ENCODE peak calls at places on chromosome 15, in five cellular contexts. One of them, this sample, is unnamed.

GRCh38 chr15:57306305-57306943 is 69.9 kb upstream of the CGNL1 start:
- DNase-seq in transverse colon: peak; percentile 92
- DNase-seq in GM23338: peak; percentile 96
- DNase-seq in activated CD8-positive, alpha-beta T cell treated with anti-CD3 and anti-CD28 coated beads for 36 hours: peak; percentile 89
- DNase-seq in HFFc6: peak; percentile 55
- DNase-seq in this sample: peak; percentile 83

GRCh38 chr15:83764201-83764839 is 110.4 kb downstream of the ADAMTSL3 start:
- DNase-seq in HFFc6: no peak
- DNase-seq in activated CD8-positive, alpha-beta T cell treated with anti-CD3 and anti-CD28 coated beads for 36 hours: no peak
- DNase-seq in transverse colon: no peak
- DNase-seq in GM23338: no peak
- DNase-seq in this sample: no peak

GRCh38 chr15:94125131-94125530 is 106.2 kb upstream of the MCTP2 start:
- DNase-seq in transverse colon: no peak
- DNase-seq in HFFc6: peak; percentile 54
- DNase-seq in GM23338: no peak
- DNase-seq in activated CD8-positive, alpha-beta T cell treated with anti-CD3 and anti-CD28 coated beads for 36 hours: no peak
- DNase-seq in this sample: no peak

GRCh38 chr15:69074011-69074842 is 59.7 kb downstream of the NOX5 start:
- DNase-seq in transverse colon: peak; percentile 75
- DNase-seq in activated CD8-positive, alpha-beta T cell treated with anti-CD3 and anti-CD28 coated beads for 36 hours: no peak
- DNase-seq in GM23338: peak; percentile 84
- DNase-seq in HFFc6: peak; percentile 24
- DNase-seq in this sample: no peak

GRCh38 chr15:65361708-65362459 is 15.9 kb downstream of the IGDCC3 start:
- DNase-seq in activated CD8-positive, alpha-beta T cell treated with anti-CD3 and anti-CD28 coated beads for 36 hours: no peak
- DNase-seq in transverse colon: no peak
- DNase-seq in GM23338: peak; percentile 81
- DNase-seq in HFFc6: no peak
- DNase-seq in this sample: no peak

GRCh38 chr15:69154684-69155083 is 5.8 kb upstream of the GLCE start:
- DNase-seq in HFFc6: peak; percentile 74
- DNase-seq in activated CD8-positive, alpha-beta T cell treated with anti-CD3 and anti-CD28 coated beads for 36 hours: no peak
- DNase-seq in GM23338: no peak
- DNase-seq in transverse colon: no peak
- DNase-seq in this sample: no peak

GRCh38 chr15:68408526-68408925 is 23.4 kb downstream of the ITGA11 start:
- DNase-seq in GM23338: no peak
- DNase-seq in activated CD8-positive, alpha-beta T cell treated with anti-CD3 and anti-CD28 coated beads for 36 hours: no peak
- DNase-seq in HFFc6: no peak
- DNase-seq in transverse colon: no peak
- DNase-seq in this sample: no peak

GRCh38 chr15:94381384-94381783 is 150.0 kb downstream of the MCTP2 start:
- DNase-seq in GM23338: no peak
- DNase-seq in activated CD8-positive, alpha-beta T cell treated with anti-CD3 and anti-CD28 coated beads for 36 hours: no peak
- DNase-seq in transverse colon: no peak
- DNase-seq in HFFc6: no peak
- DNase-seq in this sample: no peak

GRCh38 chr15:69389426-69389825 is 24.7 kb upstream of the KIF23 start:
- DNase-seq in activated CD8-positive, alpha-beta T cell treated with anti-CD3 and anti-CD28 coated beads for 36 hours: no peak
- DNase-seq in GM23338: no peak
- DNase-seq in transverse colon: no peak
- DNase-seq in HFFc6: no peak
- DNase-seq in this sample: no peak

GRCh38 chr15:77541421-77542181 is 91.1 kb downstream of the LINGO1 start:
- DNase-seq in HFFc6: no peak
- DNase-seq in transverse colon: no peak
- DNase-seq in activated CD8-positive, alpha-beta T cell treated with anti-CD3 and anti-CD28 coated beads for 36 hours: no peak
- DNase-seq in GM23338: peak; percentile 61
- DNase-seq in this sample: no peak

GRCh38 chr15:72197460-72198409 is at the start of gene GRAMD2A:
- DNase-seq in transverse colon: peak; percentile 27
- DNase-seq in GM23338: peak; percentile 89
- DNase-seq in HFFc6: no peak
- DNase-seq in activated CD8-positive, alpha-beta T cell treated with anti-CD3 and anti-CD28 coated beads for 36 hours: peak; percentile 51
- DNase-seq in this sample: peak; percentile 34

GRCh38 chr15:30953731-30954378 is 37.6 kb downstream of the MTMR10 start:
- DNase-seq in transverse colon: no peak
- DNase-seq in activated CD8-positive, alpha-beta T cell treated with anti-CD3 and anti-CD28 coated beads for 36 hours: peak; percentile 33
- DNase-seq in GM23338: no peak
- DNase-seq in HFFc6: peak; percentile 96
- DNase-seq in this sample: peak; percentile 16

GRCh38 chr15:76501726-76502125 is 165.2 kb downstream of the ISL2 start:
- DNase-seq in transverse colon: no peak
- DNase-seq in GM23338: no peak
- DNase-seq in HFFc6: peak; percentile 19
- DNase-seq in activated CD8-positive, alpha-beta T cell treated with anti-CD3 and anti-CD28 coated beads for 36 hours: no peak
- DNase-seq in this sample: no peak

GRCh38 chr15:68302729-68303128 is 25.2 kb downstream of the FEM1B start:
- DNase-seq in activated CD8-positive, alpha-beta T cell treated with anti-CD3 and anti-CD28 coated beads for 36 hours: no peak
- DNase-seq in HFFc6: no peak
- DNase-seq in transverse colon: no peak
- DNase-seq in GM23338: no peak
- DNase-seq in this sample: no peak

GRCh38 chr15:40092416-40093223 is 16.1 kb downstream of the BMF start:
- DNase-seq in HFFc6: peak; percentile 92
- DNase-seq in transverse colon: peak; percentile 74
- DNase-seq in GM23338: no peak
- DNase-seq in activated CD8-positive, alpha-beta T cell treated with anti-CD3 and anti-CD28 coated beads for 36 hours: no peak
- DNase-seq in this sample: no peak

GRCh38 chr15:74958320-74958907 is 1.8 kb upstream of the RPP25 start:
- DNase-seq in HFFc6: peak; percentile 50
- DNase-seq in GM23338: peak; percentile 84
- DNase-seq in transverse colon: peak; percentile 87
- DNase-seq in activated CD8-positive, alpha-beta T cell treated with anti-CD3 and anti-CD28 coated beads for 36 hours: peak; percentile 28
- DNase-seq in this sample: no peak
- TF ChIP-seq CTCF in HFFc6: peak; percentile 40
- TF ChIP-seq CTCF in GM23338: no peak
- TF ChIP-seq CTCF in transverse colon: peak; percentile 93
- TF ChIP-seq CTCF in activated CD8-positive, alpha-beta T cell treated with anti-CD3 and anti-CD28 coated beads for 36 hours: no peak
- TF ChIP-seq CTCF in this sample: no peak

DNA sequence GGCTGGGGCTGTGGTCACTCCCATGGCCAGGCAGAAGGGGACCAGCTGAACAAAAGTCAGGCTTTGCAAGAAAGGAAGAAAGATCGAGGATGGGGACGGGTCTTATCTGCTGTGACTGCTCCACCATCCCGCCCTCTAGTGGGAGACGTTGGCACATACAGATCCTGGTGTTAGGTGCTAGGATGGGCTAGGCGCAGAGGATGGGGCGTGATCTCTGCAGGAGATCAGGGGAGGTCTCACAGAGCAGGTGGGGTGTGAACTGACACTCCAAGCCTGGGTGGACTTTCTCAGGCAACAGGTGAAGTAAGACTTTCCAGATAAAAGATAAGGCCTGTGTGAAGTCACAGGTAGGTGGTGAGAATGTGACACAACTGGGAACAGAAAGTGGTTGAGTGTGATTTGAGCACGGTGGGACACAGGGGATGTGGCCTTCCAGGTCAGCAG is 141.9 kb upstream of the SMAD3 start:
- DNase-seq in GM23338: peak; percentile 88
- DNase-seq in transverse colon: peak; percentile 43
- DNase-seq in activated CD8-positive, alpha-beta T cell treated with anti-CD3 and anti-CD28 coated beads for 36 hours: peak; percentile 68
- DNase-seq in HFFc6: no peak
- DNase-seq in this sample: peak; percentile 44
- TF ChIP-seq CTCF in GM23338: peak; percentile 84
- TF ChIP-seq CTCF in transverse colon: peak; percentile 52
- TF ChIP-seq CTCF in activated CD8-positive, alpha-beta T cell treated with anti-CD3 and anti-CD28 coated beads for 36 hours: peak; percentile 74
- TF ChIP-seq CTCF in HFFc6: peak; percentile 75
- TF ChIP-seq CTCF in this sample: peak; percentile 66

DNA sequence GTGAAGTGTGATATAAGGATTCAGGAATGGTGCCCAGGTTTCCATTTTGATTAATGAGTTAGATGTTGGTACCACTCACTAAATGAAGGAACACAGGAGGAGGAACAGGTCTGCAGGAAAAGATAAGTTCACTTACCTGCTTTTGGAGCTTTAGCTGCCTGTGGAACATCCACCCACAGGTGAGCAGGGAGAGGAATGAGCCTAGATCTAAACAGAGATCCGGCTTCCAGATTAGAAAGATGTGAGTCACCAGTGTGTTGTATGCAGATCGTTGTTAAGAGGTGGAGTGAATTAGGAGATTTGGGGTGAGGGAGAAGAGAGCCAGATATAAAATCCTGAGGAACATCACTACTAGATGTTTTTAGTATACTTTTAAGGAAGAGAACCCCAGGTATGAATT is 118.4 kb downstream of the KLHL25 start:
- DNase-seq in GM23338: no peak
- DNase-seq in transverse colon: no peak
- DNase-seq in HFFc6: no peak
- DNase-seq in activated CD8-positive, alpha-beta T cell treated with anti-CD3 and anti-CD28 coated beads for 36 hours: no peak
- DNase-seq in this sample: no peak
- TF ChIP-seq CTCF in GM23338: no peak
- TF ChIP-seq CTCF in transverse colon: no peak
- TF ChIP-seq CTCF in HFFc6: no peak
- TF ChIP-seq CTCF in activated CD8-positive, alpha-beta T cell treated with anti-CD3 and anti-CD28 coated beads for 36 hours: no peak
- TF ChIP-seq CTCF in this sample: no peak

GRCh38 chr15:55518641-55519040 is 10.6 kb upstream of the DNAAF4 start:
- DNase-seq in transverse colon: no peak
- DNase-seq in HFFc6: no peak
- DNase-seq in activated CD8-positive, alpha-beta T cell treated with anti-CD3 and anti-CD28 coated beads for 36 hours: no peak
- DNase-seq in GM23338: no peak
- DNase-seq in this sample: no peak
- TF ChIP-seq CTCF in transverse colon: no peak
- TF ChIP-seq CTCF in HFFc6: peak; percentile 69
- TF ChIP-seq CTCF in activated CD8-positive, alpha-beta T cell treated with anti-CD3 and anti-CD28 coated beads for 36 hours: no peak
- TF ChIP-seq CTCF in GM23338: peak; percentile 42
- TF ChIP-seq CTCF in this sample: no peak

GRCh38 chr15:84819291-84819768 is 2.2 kb downstream of the ALPK3 start:
- DNase-seq in GM23338: peak; percentile 44
- DNase-seq in activated CD8-positive, alpha-beta T cell treated with anti-CD3 and anti-CD28 coated beads for 36 hours: no peak
- DNase-seq in transverse colon: no peak
- DNase-seq in HFFc6: no peak
- DNase-seq in this sample: no peak

GRCh38 chr15:84817461-84818081 is 415 bp downstream of the ALPK3 start:
- DNase-seq in GM23338: peak; percentile 75
- DNase-seq in transverse colon: no peak
- DNase-seq in HFFc6: no peak
- DNase-seq in activated CD8-positive, alpha-beta T cell treated with anti-CD3 and anti-CD28 coated beads for 36 hours: no peak
- DNase-seq in this sample: no peak

GRCh38 chr15:84819791-84820190 is 2.6 kb downstream of the ALPK3 start:
- DNase-seq in activated CD8-positive, alpha-beta T cell treated with anti-CD3 and anti-CD28 coated beads for 36 hours: no peak
- DNase-seq in transverse colon: no peak
- DNase-seq in GM23338: no peak
- DNase-seq in HFFc6: no peak
- DNase-seq in this sample: no peak

GRCh38 chr15:84816694-84817460 is at the start of gene ALPK3:
- DNase-seq in GM23338: peak; percentile 79
- DNase-seq in activated CD8-positive, alpha-beta T cell treated with anti-CD3 and anti-CD28 coated beads for 36 hours: no peak
- DNase-seq in HFFc6: no peak
- DNase-seq in transverse colon: peak; percentile 33
- DNase-seq in this sample: no peak

GRCh38 chr15:84818221-84819131 is 1.3 kb downstream of the ALPK3 start:
- DNase-seq in activated CD8-positive, alpha-beta T cell treated with anti-CD3 and anti-CD28 coated beads for 36 hours: peak; percentile 17
- DNase-seq in transverse colon: no peak
- DNase-seq in HFFc6: no peak
- DNase-seq in GM23338: peak; percentile 82
- DNase-seq in this sample: peak; percentile 12
- TF ChIP-seq CTCF in activated CD8-positive, alpha-beta T cell treated with anti-CD3 and anti-CD28 coated beads for 36 hours: no peak
- TF ChIP-seq CTCF in transverse colon: no peak
- TF ChIP-seq CTCF in HFFc6: peak; percentile 25
- TF ChIP-seq CTCF in GM23338: no peak
- TF ChIP-seq CTCF in this sample: no peak

GRCh38 chr15:75193976-75194375 is 7.7 kb upstream of the C15orf39 start:
- DNase-seq in GM23338: no peak
- DNase-seq in transverse colon: no peak
- DNase-seq in activated CD8-positive, alpha-beta T cell treated with anti-CD3 and anti-CD28 coated beads for 36 hours: no peak
- DNase-seq in HFFc6: no peak
- DNase-seq in this sample: no peak

GRCh38 chr15:75188499-75188898 is 13.2 kb upstream of the C15orf39 start:
- DNase-seq in HFFc6: no peak
- DNase-seq in activated CD8-positive, alpha-beta T cell treated with anti-CD3 and anti-CD28 coated beads for 36 hours: no peak
- DNase-seq in GM23338: no peak
- DNase-seq in transverse colon: no peak
- DNase-seq in this sample: no peak

GRCh38 chr15:75193272-75193671 is 8.4 kb upstream of the C15orf39 start:
- DNase-seq in GM23338: no peak
- DNase-seq in HFFc6: no peak
- DNase-seq in activated CD8-positive, alpha-beta T cell treated with anti-CD3 and anti-CD28 coated beads for 36 hours: no peak
- DNase-seq in transverse colon: no peak
- DNase-seq in this sample: no peak

GRCh38 chr15:75192307-75192706 is 9.4 kb upstream of the C15orf39 start:
- DNase-seq in transverse colon: no peak
- DNase-seq in activated CD8-positive, alpha-beta T cell treated with anti-CD3 and anti-CD28 coated beads for 36 hours: no peak
- DNase-seq in HFFc6: no peak
- DNase-seq in GM23338: no peak
- DNase-seq in this sample: no peak

GRCh38 chr15:75191235-75191634 is 10.4 kb upstream of the C15orf39 start:
- DNase-seq in activated CD8-positive, alpha-beta T cell treated with anti-CD3 and anti-CD28 coated beads for 36 hours: no peak
- DNase-seq in HFFc6: no peak
- DNase-seq in transverse colon: no peak
- DNase-seq in GM23338: no peak
- DNase-seq in this sample: no peak
- TF ChIP-seq CTCF in activated CD8-positive, alpha-beta T cell treated with anti-CD3 and anti-CD28 coated beads for 36 hours: no peak
- TF ChIP-seq CTCF in HFFc6: no peak
- TF ChIP-seq CTCF in transverse colon: no peak
- TF ChIP-seq CTCF in GM23338: no peak
- TF ChIP-seq CTCF in this sample: no peak

DNA sequence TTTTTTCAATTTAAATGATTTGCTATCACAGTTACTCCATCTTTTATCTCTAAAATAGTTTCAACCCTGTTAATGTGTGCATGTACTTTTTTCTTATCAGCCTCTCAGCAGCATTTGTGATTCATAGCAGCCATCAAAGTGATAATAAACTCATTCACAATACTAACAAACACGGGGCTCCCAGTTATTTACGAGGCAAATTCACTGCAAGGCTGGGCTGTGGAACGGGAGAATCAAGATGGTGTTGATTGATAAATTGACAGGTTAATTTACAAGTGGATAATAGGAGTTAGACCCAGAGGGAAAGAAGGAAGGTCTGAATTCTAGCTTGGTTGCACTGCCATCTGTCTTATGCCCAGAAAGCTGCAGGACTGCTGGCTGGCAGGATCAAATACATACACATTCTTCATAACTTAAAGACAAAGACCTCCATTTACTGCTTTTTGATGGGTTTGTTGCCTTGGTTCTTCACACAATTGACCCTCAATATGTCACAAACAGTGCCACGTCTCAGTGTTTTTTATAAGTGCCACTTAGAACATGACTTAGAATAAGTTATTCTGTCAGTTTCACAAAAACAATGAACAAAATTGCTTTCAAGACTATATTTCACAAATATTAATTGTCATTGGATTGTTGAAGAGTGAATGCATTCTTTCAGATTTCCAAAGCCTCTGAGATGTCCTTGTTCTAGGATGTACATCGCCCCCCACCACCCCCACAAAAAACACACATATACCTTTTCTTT is 562.8 kb downstream of the NR2F2 start:
- DNase-seq in HFFc6: peak; percentile 7
- DNase-seq in transverse colon: no peak
- DNase-seq in GM23338: peak; percentile 75
- DNase-seq in activated CD8-positive, alpha-beta T cell treated with anti-CD3 and anti-CD28 coated beads for 36 hours: no peak
- DNase-seq in this sample: peak; percentile 6
- TF ChIP-seq CTCF in HFFc6: peak; percentile 56
- TF ChIP-seq CTCF in transverse colon: no peak
- TF ChIP-seq CTCF in GM23338: peak; percentile 81
- TF ChIP-seq CTCF in activated CD8-positive, alpha-beta T cell treated with anti-CD3 and anti-CD28 coated beads for 36 hours: no peak
- TF ChIP-seq CTCF in this sample: no peak

DNA sequence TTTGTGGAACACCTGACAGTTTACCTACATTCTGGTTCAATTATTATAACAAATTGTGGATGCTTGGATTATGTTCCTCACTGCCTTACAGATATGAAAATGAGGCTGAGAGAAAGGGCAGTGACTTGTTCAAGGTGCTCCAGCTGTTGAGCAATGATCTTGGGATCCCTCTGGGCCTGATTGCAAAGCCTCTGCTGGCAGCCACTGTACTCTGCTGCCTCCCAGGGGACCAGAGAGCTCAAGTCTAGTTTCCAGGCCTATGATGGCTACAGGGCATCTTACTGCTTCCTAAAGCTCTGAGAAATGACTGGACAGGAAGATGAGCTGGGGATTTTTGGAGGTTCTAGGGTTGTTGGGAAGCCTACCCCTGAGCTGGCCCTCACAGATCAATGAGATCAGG is 2.3 kb upstream of the SHC4 start:
- DNase-seq in HFFc6: peak; percentile 79
- DNase-seq in transverse colon: no peak
- DNase-seq in activated CD8-positive, alpha-beta T cell treated with anti-CD3 and anti-CD28 coated beads for 36 hours: peak; percentile 66
- DNase-seq in GM23338: no peak
- DNase-seq in this sample: peak; percentile 82
- TF ChIP-seq CTCF in HFFc6: peak; percentile 71
- TF ChIP-seq CTCF in transverse colon: no peak
- TF ChIP-seq CTCF in activated CD8-positive, alpha-beta T cell treated with anti-CD3 and anti-CD28 coated beads for 36 hours: peak; percentile 53
- TF ChIP-seq CTCF in GM23338: peak; percentile 20
- TF ChIP-seq CTCF in this sample: peak; percentile 17